ENCODE peak calls at places on chromosomes 4 and X, in four cellular contexts. N is cardiac muscle cell, Y is ovary, R is uterus. F is an unnamed sample.

GRCh38 chr4:30757357-30757756 is 37.2 kb downstream of the PCDH7 start:
- DNase-seq in R (no peak), Y (no peak), N (no peak), F (no peak)

GRCh38 chrX:130592204-130592603 is 190.4 kb downstream of the RBMX2 start:
- DNase-seq in N (no peak), R (no peak), Y (no peak), F (no peak)

GRCh38 chr4:153704522-153704921 is 20.4 kb downstream of the TLR2 start:
- DNase-seq in R (no peak), N (no peak), Y (no peak), F (no peak)

GRCh38 chrX:123731258-123731986 is 1.4 kb downstream of the THOC2 start:
- DNase-seq in R (no peak), Y (no peak), N (peak; percentile 2), F (no peak)

GRCh38 chrX:136586386-136586785 is 54.4 kb downstream of the VGLL1 start:
- DNase-seq in Y (no peak), R (no peak), N (no peak), F (no peak)

GRCh38 chrX:68363984-68364383 is 69.3 kb downstream of the OPHN1 start:
- DNase-seq in R (no peak), Y (no peak), N (peak; percentile 5), F (no peak)

GRCh38 chr4:131091896-131092295 is 1995.9 kb downstream of the C4orf33 start:
- DNase-seq in Y (no peak), R (no peak), N (peak; percentile 52), F (no peak)

GRCh38 chrX:101079736-101080135 is 1.1 kb downstream of the TMEM35A start:
- DNase-seq in R (no peak), N (peak; percentile 12), Y (no peak), F (no peak)

GRCh38 chr4:106529348-106530033 is 160.9 kb upstream of the GIMD1 start:
- DNase-seq in R (no peak), N (no peak), Y (no peak), F (no peak)

GRCh38 chr4:113436360-113436759 is 325.2 kb downstream of the CAMK2D start:
- DNase-seq in Y (peak; percentile 52), N (no peak), R (no peak), F (no peak)

GRCh38 chr4:94813221-94813620 is 55.5 kb downstream of the BMPR1B start:
- DNase-seq in R (no peak), N (no peak), Y (no peak), F (no peak)

GRCh38 chr4:76758290-76758882 is 139.6 kb downstream of the SOWAHB start:
- DNase-seq in N (peak; percentile 51), Y (peak; percentile 43), R (no peak), F (no peak)

GRCh38 chrX:42624524-42624923 is 153.4 kb downstream of the PPP1R2C start:
- DNase-seq in R (no peak), Y (no peak), N (no peak), F (no peak)

GRCh38 chrX:107716045-107716684 is 59.4 kb downstream of the TSC22D3 start:
- DNase-seq in R (peak; percentile 33), N (peak; percentile 71), Y (no peak), F (peak; percentile 24)

GRCh38 chr4:157700898-157701694 is 471.7 kb downstream of the GASK1B start:
- DNase-seq in R (no peak), N (no peak), Y (no peak), F (peak; percentile 32)

GRCh38 chr4:68569466-68570121 is 6.5 kb downstream of the UGT2B17 start:
- DNase-seq in N (no peak), R (no peak), Y (no peak), F (no peak)
- H3K27ac ChIP-seq in N (no peak overlapping the region), R (no peak overlapping the region), Y (no peak overlapping the region), F (no peak overlapping the region)

GRCh38 chrX:135531813-135532212 is 11.4 kb downstream of the INTS6L start:
- DNase-seq in R (no peak), N (no peak), Y (no peak), F (no peak)

GRCh38 chrX:135535077-135535630 is 14.7 kb downstream of the INTS6L start:
- DNase-seq in Y (no peak), R (no peak), N (no peak), F (no peak)

GRCh38 chrX:135536883-135537282 is 16.4 kb downstream of the INTS6L start:
- DNase-seq in N (no peak), R (no peak), Y (no peak), F (no peak)
- H3K27ac ChIP-seq in N (no peak overlapping the region), R (no peak overlapping the region), Y (no peak overlapping the region), F (no peak overlapping the region)

DNA sequence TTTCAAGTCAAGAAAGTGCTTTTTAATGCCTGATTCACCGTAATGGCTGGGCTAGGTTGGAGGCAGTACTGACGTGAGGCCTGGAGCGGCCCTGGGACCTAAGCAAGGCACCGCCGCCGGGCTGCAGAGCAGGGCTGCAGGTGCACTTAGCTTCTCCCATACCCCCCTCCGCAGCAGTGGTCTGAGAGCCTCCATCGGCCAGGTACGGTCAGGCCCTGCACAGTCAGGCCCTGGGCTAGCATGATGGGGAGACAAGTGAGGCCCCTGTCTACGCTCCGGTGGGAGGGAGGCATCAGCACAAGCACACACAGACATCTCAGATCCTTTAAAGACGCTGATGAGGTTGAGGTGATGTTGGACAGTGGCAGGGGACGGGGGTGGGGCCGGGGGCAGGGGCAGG is 4.7 kb downstream of the MAEA start:
- DNase-seq in N (no peak), R (no peak), Y (no peak), F (no peak)
- H3K27ac ChIP-seq in N (peak overlapping the region; percentile 30), R (no peak overlapping the region), Y (peak overlapping the region; percentile 58), F (no peak overlapping the region)

GRCh38 chr4:26406346-26406975 is 83.8 kb downstream of the CCKAR start:
- DNase-seq in N (no peak), Y (no peak), R (no peak), F (no peak)

GRCh38 chr4:26400140-26400539 is 79.3 kb downstream of the RBPJ start:
- DNase-seq in N (no peak), Y (no peak), R (no peak), F (no peak)

GRCh38 chr4:26404597-26405323 is 83.9 kb downstream of the RBPJ start:
- DNase-seq in N (no peak), R (no peak), Y (no peak), F (no peak)

GRCh38 chr4:26407466-26407865 is 82.8 kb downstream of the CCKAR start:
- DNase-seq in N (no peak), R (no peak), Y (no peak), F (no peak)

GRCh38 chr4:26402458-26402857 is 81.6 kb downstream of the RBPJ start:
- DNase-seq in N (no peak), Y (no peak), R (no peak), F (no peak)
- H3K27ac ChIP-seq in N (no peak overlapping the region), Y (no peak overlapping the region), R (no peak overlapping the region), F (no peak overlapping the region)

GRCh38 chr4:81346719-81347118 is 125.0 kb downstream of the RASGEF1B start:
- DNase-seq in R (no peak), Y (no peak), N (no peak), F (no peak)
- H3K27ac ChIP-seq in R (no peak overlapping the region), Y (no peak overlapping the region), N (no peak overlapping the region), F (no peak overlapping the region)

GRCh38 chr4:7526929-7527535 is 92.3 kb upstream of the PSAPL1 start:
- DNase-seq in N (no peak), Y (no peak), R (no peak), F (no peak)
- H3K27ac ChIP-seq in N (no peak overlapping the region), Y (no peak overlapping the region), R (no peak overlapping the region), F (no peak overlapping the region)

GRCh38 chr4:75729836-75730235 is 5.5 kb downstream of the USO1 start:
- DNase-seq in N (no peak), R (no peak), Y (no peak), F (no peak)
- H3K27ac ChIP-seq in N (no peak overlapping the region), R (no peak overlapping the region), Y (peak overlapping the region; percentile 23), F (peak overlapping the region; percentile 63)

DNA sequence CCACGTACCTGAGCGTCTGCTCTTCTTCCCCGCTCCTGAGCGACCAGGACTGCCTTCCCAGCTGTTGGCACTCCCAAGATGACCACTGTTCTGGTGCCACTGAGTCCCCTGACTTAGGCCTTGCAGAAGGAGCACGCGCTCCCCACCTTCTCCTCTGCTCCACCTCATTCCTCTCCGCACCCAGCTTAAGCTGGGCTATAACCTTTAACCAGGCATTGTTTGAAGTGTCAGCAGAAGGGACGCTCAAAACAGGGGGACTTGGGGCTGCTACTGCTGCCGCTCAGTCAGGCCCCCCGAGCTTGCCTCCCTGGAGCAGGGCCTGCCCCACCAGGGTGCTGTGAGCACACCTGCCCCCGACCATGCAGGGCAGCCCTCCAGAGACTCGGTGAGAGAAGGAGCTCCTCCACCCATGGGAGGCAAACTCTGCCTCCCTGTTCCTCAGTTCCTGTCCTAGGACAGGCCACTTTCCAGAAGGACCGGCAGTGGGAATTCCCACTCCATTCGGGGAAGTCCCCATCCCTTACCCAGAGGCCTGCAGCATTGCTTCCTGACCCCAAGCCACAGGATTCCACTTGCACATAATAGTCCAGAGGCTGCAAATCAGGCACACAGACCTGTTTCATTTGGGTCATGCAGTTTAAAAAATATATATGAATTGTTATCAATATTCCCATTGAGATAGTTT is 99.7 kb upstream of the ENPP6 start:
- DNase-seq in R (no peak), N (no peak), Y (no peak), F (no peak)
- H3K27ac ChIP-seq in R (no peak overlapping the region), N (no peak overlapping the region), Y (no peak overlapping the region), F (no peak overlapping the region)

GRCh38 chrX:153301746-153302145 is 19.8 kb downstream of the PNMA6F start:
- DNase-seq in R (no peak), N (no peak), Y (no peak), F (no peak)

GRCh38 chrX:153297376-153297775 is 24.2 kb downstream of the PNMA6F start:
- DNase-seq in Y (no peak), N (no peak), R (no peak), F (no peak)

GRCh38 chrX:153302796-153303195 is 18.8 kb downstream of the PNMA6F start:
- DNase-seq in Y (no peak), N (no peak), R (no peak), F (no peak)

GRCh38 chrX:153303276-153304262 is 18.0 kb downstream of the PNMA6F start:
- DNase-seq in N (no peak), R (no peak), Y (no peak), F (no peak)

DNA sequence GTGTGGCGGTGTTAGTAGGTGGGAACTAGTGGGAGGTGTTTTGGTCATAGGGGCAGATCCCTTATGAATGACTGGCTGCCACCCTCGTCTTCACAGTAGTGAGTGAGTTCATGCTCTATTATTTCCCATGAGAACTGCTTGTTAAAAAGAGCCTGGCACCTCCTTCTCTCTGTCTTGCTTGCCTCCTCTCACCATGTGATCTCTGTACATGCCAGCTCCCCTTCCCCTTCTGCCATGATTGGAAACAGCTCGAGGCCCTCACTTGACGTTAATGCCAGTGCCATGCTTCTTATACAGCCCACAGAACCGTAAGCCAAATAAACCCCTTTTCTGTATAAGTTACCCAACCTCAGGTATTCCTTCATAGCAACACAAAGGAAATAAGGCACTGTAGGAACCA is 21.7 kb downstream of the PNMA6F start:
- DNase-seq in N (no peak), R (no peak), Y (no peak), F (no peak)
- H3K27ac ChIP-seq in N (no peak overlapping the region), R (no peak overlapping the region), Y (no peak overlapping the region), F (no peak overlapping the region)

DNA sequence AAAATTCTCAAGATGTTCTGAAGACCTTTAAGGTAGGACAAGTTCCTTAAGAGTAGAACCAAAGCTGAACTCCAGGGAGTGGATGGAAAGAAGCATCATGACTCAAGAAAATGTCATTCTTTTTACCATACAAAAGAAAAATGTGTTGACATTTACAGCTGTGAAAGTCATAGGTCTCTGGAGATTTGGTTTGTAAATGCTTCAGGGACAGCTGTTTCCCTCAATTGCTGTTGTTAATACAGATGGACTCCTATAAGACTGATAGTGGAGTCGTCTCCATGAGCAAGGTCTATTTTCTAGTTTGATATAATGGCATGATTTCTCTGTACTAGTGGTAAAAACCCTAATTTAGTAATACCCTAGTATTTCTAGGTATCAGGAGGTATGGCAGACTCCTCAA is 101.7 kb downstream of the PHOX2B start:
- DNase-seq in Y (no peak), R (no peak), N (no peak), F (no peak)
- H3K27ac ChIP-seq in Y (no peak overlapping the region), R (no peak overlapping the region), N (no peak overlapping the region), F (no peak overlapping the region)

F was measured in heart right ventricle.